ENCODE peak calls at places on chromosomes 2 and 18, in five cellular contexts. O, Q, A, N and P are unnamed samples.

GRCh38 chr2:239440511-239440959 is 39.7 kb upstream of the HDAC4 start:
- DNase-seq in A (no peak), N (peak), Q (no peak), O (no peak), P (no peak)

GRCh38 chr2:72781500-72781899 is 44.3 kb downstream of the EXOC6B start:
- DNase-seq in A (no peak), N (peak), O (peak), Q (no peak), P (peak)

GRCh38 chr2:10273215-10274175 is 29.2 kb upstream of the HPCAL1 start:
- DNase-seq in Q (peak), N (no peak), A (no peak), O (no peak), P (no peak)

GRCh38 chr18:75317300-75317699 is 106.7 kb downstream of the TSHZ1 start:
- DNase-seq in Q (no peak), A (no peak), N (no peak), O (no peak), P (no peak)

GRCh38 chr18:48170651-48171050 is 238.5 kb downstream of the ZBTB7C start:
- DNase-seq in O (no peak), A (no peak), N (no peak), Q (no peak), P (no peak)

GRCh38 chr18:37509600-37509999 is 56.0 kb downstream of the CELF4 start:
- DNase-seq in A (no peak), O (no peak), Q (no peak), N (no peak), P (no peak)

GRCh38 chr2:100865819-100866462 is 46.0 kb downstream of the NPAS2 start:
- DNase-seq in O (peak), N (peak), A (no peak), Q (no peak), P (peak)

GRCh38 chr2:168394262-168394661 is 61.8 kb upstream of the CERS6 start:
- DNase-seq in Q (no peak), O (no peak), N (no peak), A (no peak), P (no peak)

GRCh38 chr2:69083126-69083733 is 70.3 kb downstream of the ANTXR1 start:
- DNase-seq in A (no peak), Q (no peak), N (peak), O (peak), P (peak)

GRCh38 chr2:178997067-178997466 is 52.9 kb downstream of the CCDC141 start:
- DNase-seq in O (no peak), N (no peak), A (no peak), Q (no peak), P (no peak)

GRCh38 chr18:13522861-13523660 is 203.3 kb downstream of the FAM210A start:
- DNase-seq in Q (no peak), A (no peak), O (no peak), N (no peak), P (no peak)

GRCh38 chr2:65165595-65165994 is 35.7 kb upstream of the RAB1A start:
- DNase-seq in Q (no peak), O (no peak), N (no peak), A (no peak), P (no peak)
- TF ChIP-seq CTCF in Q (no peak), O (no peak), N (no peak), A (no peak), P (no peak)

DNA sequence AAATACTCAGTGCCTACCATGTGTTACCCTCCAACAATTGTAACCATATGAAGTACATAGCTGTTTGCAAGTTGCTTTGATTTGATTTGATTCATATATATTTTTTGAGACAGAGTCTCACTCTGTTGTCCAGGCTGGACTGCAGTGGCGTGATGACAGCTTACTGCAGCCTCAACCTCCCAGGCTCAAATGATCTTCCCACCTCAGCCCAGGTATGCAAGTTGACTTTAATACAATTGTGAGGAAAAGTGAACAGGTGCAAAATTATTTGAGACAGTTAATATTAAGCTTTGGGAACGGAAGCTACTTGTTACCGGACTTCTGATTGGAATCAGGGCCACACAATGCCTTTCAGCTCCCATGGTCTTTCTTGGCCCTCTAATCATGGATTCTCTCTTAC is 1.3 kb upstream of the RPL37A start:
- DNase-seq in N (no peak), A (no peak), Q (no peak), O (no peak), P (no peak)
- H3K4me3 ChIP-seq in N (no peak), A (no peak), Q (peak), O (no peak), P (peak)

GRCh38 chr2:219512524-219513216 is 1.6 kb upstream of the ASIC4 start:
- DNase-seq in A (no peak), O (no peak), Q (no peak), N (no peak), P (no peak)
- TF ChIP-seq CTCF in A (no peak), O (no peak), Q (no peak), N (no peak), P (no peak)

GRCh38 chr2:165793161-165793778 is 777 bp downstream of the GALNT3 start:
- DNase-seq in O (no peak), N (no peak), Q (no peak), A (peak), P (no peak)

GRCh38 chr2:165794520-165794882 is 454 bp upstream of the GALNT3 start:
- DNase-seq in N (peak), Q (peak), O (peak), A (peak), P (peak)

GRCh38 chr2:165793779-165794519 is at the start of gene GALNT3:
- DNase-seq in A (peak), Q (peak), N (no peak), O (no peak), P (no peak)

GRCh38 chr2:165796129-165796528 is 2.1 kb upstream of the GALNT3 start:
- DNase-seq in A (no peak), N (no peak), Q (no peak), O (no peak), P (no peak)

DNA sequence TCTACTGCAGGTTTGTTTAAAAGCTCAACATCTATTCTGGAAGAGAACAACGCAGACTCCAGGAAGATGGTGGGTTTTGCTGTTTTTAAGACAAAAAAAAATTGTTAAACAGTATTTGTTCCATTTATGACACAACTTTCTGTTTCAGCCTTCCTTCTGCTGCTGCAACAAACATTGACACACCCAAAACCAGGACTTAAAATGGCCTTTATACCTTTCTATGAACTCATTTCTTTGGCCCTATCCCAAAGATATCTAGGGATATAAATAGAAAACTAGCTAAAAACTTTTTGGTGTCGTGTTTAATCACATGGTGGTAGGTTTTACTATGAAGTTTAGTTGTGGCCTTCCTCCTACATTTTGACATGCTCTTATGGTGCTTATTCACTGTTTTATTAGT is 964 bp upstream of the GALNT3 start:
- DNase-seq in A (no peak), N (no peak), Q (no peak), O (no peak), P (no peak)
- H3K4me3 ChIP-seq in A (no peak), N (no peak), Q (peak), O (no peak), P (no peak)

GRCh38 chr2:159118859-159119510 is 150.5 kb downstream of the TANC1 start:
- DNase-seq in Q (no peak), N (no peak), O (no peak), A (no peak), P (no peak)
- TF ChIP-seq CTCF in Q (no peak), N (no peak), O (no peak), A (no peak), P (no peak)

GRCh38 chr2:224640694-224641093 is 55.5 kb upstream of the CUL3 start:
- DNase-seq in N (peak), Q (no peak), A (no peak), O (no peak), P (no peak)

GRCh38 chr2:224646242-224646846 is 61.2 kb upstream of the CUL3 start:
- DNase-seq in Q (no peak), O (peak), A (no peak), N (peak), P (peak)

GRCh38 chr2:224650815-224651439 is 65.2 kb downstream of the CCDC195 start:
- DNase-seq in O (peak), N (peak), A (no peak), Q (no peak), P (peak)

DNA sequence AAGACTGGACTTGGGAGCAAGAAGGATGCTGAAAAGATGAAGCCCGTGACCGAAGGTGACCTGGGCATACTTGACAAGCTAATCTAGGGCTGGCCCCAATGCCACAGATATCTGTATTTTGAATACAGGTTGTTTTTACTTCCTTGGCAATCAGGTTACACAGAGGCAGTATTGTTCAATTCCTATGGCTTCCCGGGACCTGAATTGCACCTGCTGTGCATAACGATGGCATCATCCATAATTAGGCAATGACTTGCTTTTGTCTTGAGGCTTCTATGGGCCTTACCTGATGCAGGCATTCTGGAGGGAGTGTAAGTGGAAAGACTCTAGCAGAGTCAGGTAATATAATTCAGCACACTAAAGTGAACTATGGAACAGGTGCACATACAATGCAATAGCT is 60.6 kb upstream of the CUL3 start:
- DNase-seq in O (no peak), A (no peak), N (no peak), Q (no peak), P (no peak)
- H3K4me3 ChIP-seq in O (no peak), A (no peak), N (no peak), Q (no peak), P (no peak)

GRCh38 chr18:57542126-57542525 is 44.4 kb downstream of the FECH start:
- DNase-seq in A (no peak), Q (no peak), N (no peak), O (peak), P (peak)
- TF ChIP-seq CTCF in A (no peak), Q (no peak), N (no peak), O (no peak), P (no peak)

GRCh38 chr18:77130229-77131099 is 2.1 kb downstream of the MBP start:
- DNase-seq in N (no peak), O (no peak), A (peak), Q (peak), P (no peak)
- H3K4me3 ChIP-seq in N (no peak), O (peak), A (peak), Q (peak), P (peak)

GRCh38 chr2:23480991-23481797 is 96.2 kb downstream of the KLHL29 start:
- DNase-seq in A (no peak), O (peak), N (peak), Q (peak), P (peak)
- TF ChIP-seq CTCF in A (no peak), O (no peak), N (no peak), Q (no peak), P (no peak)